ENCODE peak calls at places on chromosome 18, in nine cellular contexts. A, O, S, E, J, U, R, F and Z are unnamed samples.

GRCh38 chr18:28905509-28905908 is 728.6 kb upstream of the CDH2 start:
- DNase-seq in A (no peak), O (no peak), S (no peak), E (no peak), J (no peak), U (peak; percentile 49), R (no peak), F (no peak), Z (no peak)

GRCh38 chr18:37385846-37386435 is 179.7 kb downstream of the CELF4 start:
- DNase-seq in A (no peak), O (no peak), S (no peak), E (no peak), J (no peak), U (peak; percentile 44), R (no peak), F (no peak), Z (peak; percentile 35)

GRCh38 chr18:6997802-6998201 is 119.8 kb downstream of the LAMA1 start:
- DNase-seq in A (peak; percentile 52), O (no peak), S (no peak), E (no peak), J (no peak), U (no peak), R (no peak), F (no peak), Z (no peak)

GRCh38 chr18:57410749-57411148 is 24.4 kb upstream of the ONECUT2 start:
- DNase-seq in A (no peak), O (no peak), S (no peak), E (no peak), J (no peak), U (no peak), R (no peak), F (no peak), Z (no peak)

GRCh38 chr18:77208969-77209368 is 40.7 kb upstream of the GALR1 start:
- DNase-seq in A (no peak), O (no peak), S (no peak), E (peak; percentile 78), J (peak; percentile 41), U (peak; percentile 57), R (peak; percentile 72), F (no peak), Z (peak; percentile 60)

GRCh38 chr18:42114310-42114943 is 159.4 kb downstream of the PIK3C3 start:
- DNase-seq in A (peak; percentile 52), O (peak; percentile 63), S (peak; percentile 69), E (peak; percentile 73), J (peak; percentile 39), U (peak; percentile 78), R (peak; percentile 50), F (peak; percentile 11), Z (peak; percentile 66)

GRCh38 chr18:36376361-36376760 is 78.8 kb downstream of the FHOD3 start:
- DNase-seq in A (no peak), O (no peak), S (no peak), E (no peak), J (no peak), U (no peak), R (no peak), F (no peak), Z (no peak)

GRCh38 chr18:49076767-49077166 is 126.0 kb upstream of the SMAD7 start:
- DNase-seq in A (no peak), O (no peak), S (no peak), E (no peak), J (no peak), U (no peak), R (no peak), F (no peak), Z (no peak)

GRCh38 chr18:35934891-35935290 is 37.6 kb upstream of the RMP24 start:
- DNase-seq in A (no peak), O (no peak), S (no peak), E (no peak), J (no peak), U (no peak), R (no peak), F (no peak), Z (no peak)

GRCh38 chr18:3875376-3875775 is 425.4 kb downstream of the TGIF1 start:
- DNase-seq in A (no peak), O (no peak), S (no peak), E (no peak), J (no peak), U (no peak), R (no peak), F (no peak), Z (no peak)

GRCh38 chr18:13696961-13697360 is 29.4 kb downstream of the FAM210A start:
- DNase-seq in A (no peak), O (no peak), S (no peak), E (no peak), J (no peak), U (no peak), R (no peak), F (no peak), Z (no peak)
- H3K9me3 ChIP-seq in A (no peaks in the 10 kb centered on the region), O (peaks cover 7% of the 10 kb centered on the region), S (no peaks in the 10 kb centered on the region), E (no peaks in the 10 kb centered on the region), J (peaks cover 6% of the 10 kb centered on the region), U (no peaks in the 10 kb centered on the region), R (no peaks in the 10 kb centered on the region), F (no peaks in the 10 kb centered on the region), Z (peaks cover 2% of the 10 kb centered on the region)

GRCh38 chr18:62878305-62878704 is 163.0 kb downstream of the PHLPP1 start:
- DNase-seq in A (no peak), O (no peak), S (no peak), E (no peak), J (no peak), U (no peak), R (no peak), F (no peak), Z (no peak)

GRCh38 chr18:62876828-62877227 is 161.5 kb downstream of the PHLPP1 start:
- DNase-seq in A (no peak), O (no peak), S (no peak), E (no peak), J (no peak), U (peak; percentile 11), R (no peak), F (no peak), Z (no peak)

GRCh38 chr18:62877448-62878221 is 162.3 kb downstream of the PHLPP1 start:
- DNase-seq in A (no peak), O (no peak), S (no peak), E (no peak), J (no peak), U (peak; percentile 90), R (no peak), F (no peak), Z (no peak)

GRCh38 chr18:62875320-62875719 is 160.0 kb downstream of the PHLPP1 start:
- DNase-seq in A (no peak), O (no peak), S (no peak), E (no peak), J (no peak), U (no peak), R (no peak), F (no peak), Z (no peak)

DNA sequence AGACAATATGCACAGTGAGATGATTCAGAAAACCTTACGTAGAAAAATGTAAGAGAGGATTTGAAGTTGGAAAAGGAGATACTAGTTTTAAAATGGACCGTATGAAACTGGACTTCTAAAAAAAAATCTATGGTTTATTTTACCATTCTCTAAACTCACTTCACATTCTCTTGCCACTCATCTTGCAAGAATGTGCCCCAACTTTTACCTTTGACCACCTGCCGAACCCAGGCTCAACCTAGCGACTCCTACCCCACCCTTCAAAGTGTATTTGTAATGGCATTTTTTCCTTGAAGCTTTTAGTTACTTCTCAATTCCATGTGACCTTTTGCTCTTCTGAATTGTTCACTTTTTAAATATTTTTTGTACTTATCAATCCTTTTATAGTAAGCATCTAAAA is 160.8 kb downstream of the PHLPP1 start:
- DNase-seq in A (no peak), O (no peak), S (no peak), E (no peak), J (no peak), U (no peak), R (no peak), F (no peak), Z (no peak)
- H3K4me1 ChIP-seq in A (peaks cover 6% of the 10 kb centered on the region), O (peaks cover 10% of the 10 kb centered on the region), S (no peaks in the 10 kb centered on the region), E (peaks cover 2% of the 10 kb centered on the region), J (no peaks in the 10 kb centered on the region), U (peaks cover 38% of the 10 kb centered on the region), R (peaks cover 5% of the 10 kb centered on the region), F (peaks cover 13% of the 10 kb centered on the region), Z (no peaks in the 10 kb centered on the region)

GRCh38 chr18:39909706-39910105 is 2045.3 kb upstream of the PIK3C3 start:
- DNase-seq in A (no peak), O (no peak), S (no peak), E (no peak), J (no peak), U (peak; percentile 2), R (no peak), F (no peak), Z (no peak)
- H3K9me3 ChIP-seq in A (no peaks in the 10 kb centered on the region), O (no peaks in the 10 kb centered on the region), S (no peaks in the 10 kb centered on the region), E (no peaks in the 10 kb centered on the region), J (no peaks in the 10 kb centered on the region), U (no peaks in the 10 kb centered on the region), R (no peaks in the 10 kb centered on the region), F (no peaks in the 10 kb centered on the region), Z (no peaks in the 10 kb centered on the region)

DNA sequence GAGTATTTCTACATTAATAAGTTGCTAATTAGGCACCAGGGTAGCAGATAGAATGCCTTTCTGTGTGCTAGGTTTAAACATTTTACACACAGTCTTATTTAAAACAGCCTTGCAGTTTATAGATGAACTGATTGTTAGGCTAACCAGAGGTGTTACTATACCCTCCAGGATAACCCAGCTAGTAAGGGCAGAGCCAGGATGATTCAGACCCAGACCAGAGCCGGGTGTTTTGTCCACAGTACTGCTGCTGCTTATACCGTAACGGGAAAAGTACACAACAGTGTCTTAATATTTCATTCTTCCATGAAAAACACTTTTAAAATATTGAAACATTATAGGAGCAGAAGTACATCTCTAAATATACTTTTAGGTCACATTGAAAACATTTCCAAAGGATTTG is 82.7 kb downstream of the MALT1 start:
- DNase-seq in A (no peak), O (no peak), S (no peak), E (no peak), J (no peak), U (no peak), R (no peak), F (no peak), Z (no peak)
- H3K4me1 ChIP-seq in A (no peaks in the 10 kb centered on the region), O (no peaks in the 10 kb centered on the region), S (no peaks in the 10 kb centered on the region), E (no peaks in the 10 kb centered on the region), J (no peaks in the 10 kb centered on the region), U (no peaks in the 10 kb centered on the region), R (no peaks in the 10 kb centered on the region), F (peaks cover 24% of the 10 kb centered on the region), Z (no peaks in the 10 kb centered on the region)

GRCh38 chr18:74416124-74416523 is 41.0 kb downstream of the DIPK1C start:
- DNase-seq in A (no peak), O (no peak), S (no peak), E (no peak), J (no peak), U (no peak), R (no peak), F (no peak), Z (no peak)

GRCh38 chr18:74420926-74421325 is 36.2 kb downstream of the DIPK1C start:
- DNase-seq in A (no peak), O (no peak), S (no peak), E (no peak), J (no peak), U (no peak), R (no peak), F (no peak), Z (no peak)

GRCh38 chr18:74419761-74420160 is 37.3 kb downstream of the DIPK1C start:
- DNase-seq in A (no peak), O (no peak), S (no peak), E (no peak), J (no peak), U (no peak), R (no peak), F (no peak), Z (no peak)

GRCh38 chr18:74418023-74418422 is 39.1 kb downstream of the DIPK1C start:
- DNase-seq in A (no peak), O (no peak), S (no peak), E (no peak), J (no peak), U (no peak), R (no peak), F (no peak), Z (no peak)

GRCh38 chr18:74420491-74420890 is 36.6 kb downstream of the DIPK1C start:
- DNase-seq in A (no peak), O (no peak), S (no peak), E (peak; percentile 78), J (no peak), U (no peak), R (no peak), F (no peak), Z (no peak)
- H3K9me3 ChIP-seq in A (no peaks in the 10 kb centered on the region), O (no peaks in the 10 kb centered on the region), S (no peaks in the 10 kb centered on the region), E (no peaks in the 10 kb centered on the region), J (no peaks in the 10 kb centered on the region), U (no peaks in the 10 kb centered on the region), R (no peaks in the 10 kb centered on the region), F (no peaks in the 10 kb centered on the region), Z (no peaks in the 10 kb centered on the region)